ENCODE peak calls at places on chromosomes 16 and 17, in seven cellular contexts. F is HCT116, L is K562, I is H1, E is SK-N-SH, J is GM12878, W is HepG2. N is an unnamed sample.
A peak's percentile ranks its signal among the peaks of the same experiment; 100 is the strongest.

GRCh38 chr16:15754821-15755534 is 101.8 kb downstream of the MYH11 start:
- DNase-seq in F (no peak), L (no peak), I (no peak), E (no peak), J (no peak), W (no peak), N (no peak)

GRCh38 chr16:88634141-88634993 is 4.0 kb upstream of the IL17C start:
- DNase-seq in F (no peak), L (peak; percentile 85), I (no peak), E (no peak), J (peak; percentile 45), W (no peak), N (no peak)

GRCh38 chr17:82912571-82913089 is 72.8 kb upstream of the ZNF750 start:
- DNase-seq in F (no peak), L (no peak), I (no peak), E (no peak), J (no peak), W (no peak), N (no peak)

GRCh38 chr16:50671644-50672260 is 9.4 kb downstream of the SNX20 start:
- DNase-seq in F (peak; percentile 64), L (peak; percentile 67), I (no peak), E (peak; percentile 62), J (no peak), W (peak; percentile 36), N (peak; percentile 62)

GRCh38 chr17:12187658-12188057 is 167.0 kb downstream of the MAP2K4 start:
- DNase-seq in F (no peak), L (no peak), I (no peak), E (no peak), J (no peak), W (no peak), N (no peak)

GRCh38 chr17:47742319-47743181 is 9.5 kb downstream of the TBX21 start:
- DNase-seq in F (no peak), L (peak; percentile 62), I (no peak), E (peak; percentile 95), J (no peak), W (peak; percentile 35), N (no peak)

GRCh38 chr17:45646288-45646988 is 137.7 kb upstream of the CRHR1 start:
- DNase-seq in F (no peak), L (no peak), I (no peak), E (no peak), J (no peak), W (peak; percentile 27), N (no peak)

GRCh38 chr17:28381141-28381825 is 9.8 kb downstream of the SARM1 start:
- DNase-seq in F (no peak), L (peak; percentile 54), I (peak; percentile 62), E (no peak), J (no peak), W (no peak), N (no peak)

GRCh38 chr17:47993031-47993546 is 22.2 kb downstream of the CDK5RAP3 start:
- DNase-seq in F (no peak), L (no peak), I (no peak), E (no peak), J (no peak), W (no peak), N (no peak)

GRCh38 chr17:9402590-9403199 is 172.9 kb downstream of the STX8 start:
- DNase-seq in F (peak; percentile 16), L (peak; percentile 26), I (peak; percentile 23), E (peak; percentile 37), J (no peak), W (peak; percentile 45), N (peak; percentile 75)

GRCh38 chr16:10256855-10257641 is 74.8 kb upstream of the GRIN2A start:
- DNase-seq in F (no peak), L (peak; percentile 66), I (peak; percentile 9), E (peak; percentile 86), J (peak; percentile 49), W (peak; percentile 91), N (peak; percentile 42)

GRCh38 chr17:51325471-51325870 is 65.1 kb downstream of the UTP18 start:
- DNase-seq in F (no peak), L (no peak), I (no peak), E (no peak), J (no peak), W (no peak), N (no peak)

GRCh38 chr16:22675745-22676540 is 138.0 kb upstream of the HS3ST2 start:
- DNase-seq in F (no peak), L (no peak), I (no peak), E (no peak), J (no peak), W (no peak), N (no peak)

GRCh38 chr17:57488856-57489255 is 232.5 kb downstream of the MSI2 start:
- DNase-seq in F (no peak), L (no peak), I (no peak), E (no peak), J (no peak), W (no peak), N (no peak)

GRCh38 chr17:42690596-42690995 is 8.3 kb downstream of the CNTNAP1 start:
- DNase-seq in F (no peak), L (no peak), I (no peak), E (no peak), J (no peak), W (no peak), N (no peak)

GRCh38 chr17:7586673-7587419 is 3.0 kb downstream of the SOX15 start:
- DNase-seq in F (peak; percentile 58), L (peak; percentile 87), I (no peak), E (no peak), J (no peak), W (peak; percentile 62), N (no peak)

GRCh38 chr17:7580631-7581554 is 1.5 kb downstream of the CD68 start:
- DNase-seq in F (no peak), L (peak; percentile 73), I (no peak), E (no peak), J (no peak), W (no peak), N (no peak)

GRCh38 chr17:7582401-7583252 is 1.0 kb upstream of the MPDU1 start:
- DNase-seq in F (no peak), L (no peak), I (no peak), E (no peak), J (no peak), W (no peak), N (no peak)

GRCh38 chr17:7579839-7580630 is 597 bp downstream of the CD68 start:
- DNase-seq in F (no peak), L (no peak), I (no peak), E (no peak), J (no peak), W (no peak), N (no peak)

GRCh38 chr17:7583253-7584109 is at the start of gene MPDU1:
- DNase-seq in F (peak; percentile 90), L (peak; percentile 96), I (no peak), E (peak; percentile 93), J (peak; percentile 84), W (peak; percentile 81), N (peak; percentile 72)
- TF ChIP-seq JUND in F (no peak), L (no peak), I (no peak), E (no peak), J (no peak), W (no peak), N (no peak)

GRCh38 chr16:67167588-67167987 is 2.8 kb upstream of the NOL3 start:
- DNase-seq in F (no peak), L (no peak), I (no peak), E (no peak), J (no peak), W (no peak), N (no peak)

GRCh38 chr16:67169642-67170167 is 633 bp upstream of the NOL3 start:
- DNase-seq in F (no peak), L (peak; percentile 76), I (no peak), E (peak; percentile 73), J (no peak), W (peak; percentile 54), N (no peak)

GRCh38 chr16:67169011-67169451 is 1.3 kb upstream of the NOL3 start:
- DNase-seq in F (no peak), L (no peak), I (no peak), E (no peak), J (no peak), W (no peak), N (no peak)

GRCh38 chr16:67170948-67171649 is 761 bp downstream of the NOL3 start:
- DNase-seq in F (no peak), L (no peak), I (no peak), E (no peak), J (no peak), W (peak; percentile 45), N (peak; percentile 84)

GRCh38 chr16:67170168-67170947 is at the start of gene NOL3:
- DNase-seq in F (no peak), L (peak; percentile 87), I (no peak), E (peak; percentile 93), J (peak; percentile 58), W (peak; percentile 87), N (peak; percentile 94)
- TF ChIP-seq JUND in F (no peak), L (no peak), I (no peak), E (no peak), J (no peak), W (peak; percentile 30), N (no peak)

GRCh38 chr17:4230142-4230541 is 33.6 kb downstream of the ANKFY1 start:
- DNase-seq in F (peak; percentile 31), L (no peak), I (no peak), E (no peak), J (no peak), W (no peak), N (peak; percentile 45)
- TF ChIP-seq JUND in F (peak; percentile 53), L (no peak), I (peak; percentile 82), E (peak; percentile 97), J (no peak), W (no peak), N (peak; percentile 32)

GRCh38 chr16:47732122-47732805 is 271.1 kb downstream of the PHKB start:
- DNase-seq in F (peak; percentile 42), L (no peak), I (peak; percentile 13), E (no peak), J (no peak), W (no peak), N (no peak)
- TF ChIP-seq JUND in F (peak; percentile 27), L (no peak), I (no peak), E (peak; percentile 36), J (no peak), W (no peak), N (no peak)